ENCODE peak calls at places on chromosomes 7 and 10, in six cellular contexts. M, T, E, W, R and U are unnamed samples.

GRCh38 chr10:48678041-48678440 is 6.6 kb upstream of the WDFY4 start:
- DNase-seq in M (no peak), T (no peak), E (no peak), W (no peak), R (no peak), U (no peak)

GRCh38 chr7:126937196-126937595 is 315.5 kb downstream of the GRM8 start:
- DNase-seq in M (peak; percentile 11), T (no peak), E (peak; percentile 27), W (no peak), R (peak; percentile 0), U (no peak)

GRCh38 chr10:29470355-29470705 is 164.4 kb downstream of the SVIL start:
- DNase-seq in M (no peak), T (no peak), E (no peak), W (no peak), R (peak; percentile 22), U (no peak)

GRCh38 chr7:153005750-153006149 is 246.2 kb downstream of the ACTR3B start:
- DNase-seq in M (no peak), T (no peak), E (no peak), W (no peak), R (no peak), U (no peak)

GRCh38 chr10:79507436-79508167 is 4.7 kb upstream of the EIF5AL1 start:
- DNase-seq in M (no peak), T (no peak), E (no peak), W (no peak), R (no peak), U (no peak)

GRCh38 chr10:60206735-60207134 is 182.9 kb downstream of the ANK3 start:
- DNase-seq in M (peak; percentile 53), T (no peak), E (peak; percentile 17), W (no peak), R (peak; percentile 45), U (no peak)

GRCh38 chr7:78178319-78178718 is 379.7 kb downstream of the PHTF2 start:
- DNase-seq in M (no peak), T (no peak), E (no peak), W (no peak), R (peak; percentile 8), U (no peak)

GRCh38 chr7:129363-130221 is 62.8 kb upstream of the FAM20C start:
- DNase-seq in M (no peak), T (no peak), E (no peak), W (no peak), R (no peak), U (no peak)

GRCh38 chr10:1050145-1050544 is 1.2 kb upstream of the IDI1 start:
- DNase-seq in M (peak; percentile 52), T (no peak), E (no peak), W (peak; percentile 43), R (peak; percentile 57), U (no peak)

GRCh38 chr7:74405191-74405898 is 48.4 kb upstream of the GTF2IRD1 start:
- DNase-seq in M (peak; percentile 29), T (no peak), E (no peak), W (no peak), R (no peak), U (peak; percentile 72)

GRCh38 chr7:36985866-36986402 is 261.6 kb upstream of the AOAH start:
- DNase-seq in M (no peak), T (no peak), E (no peak), W (no peak), R (no peak), U (no peak)

GRCh38 chr10:104777086-104777799 is 136.2 kb downstream of the SORCS3 start:
- DNase-seq in M (no peak), T (no peak), E (no peak), W (no peak), R (no peak), U (no peak)

GRCh38 chr7:42244828-42245227 is 7.8 kb upstream of the GLI3 start:
- DNase-seq in M (peak; percentile 75), T (no peak), E (peak; percentile 71), W (no peak), R (peak; percentile 60), U (no peak)

GRCh38 chr7:41162612-41163011 is 540.3 kb downstream of the INHBA start:
- DNase-seq in M (peak; percentile 19), T (no peak), E (peak; percentile 23), W (no peak), R (peak; percentile 20), U (no peak)

GRCh38 chr10:44990302-44990655 is 10.4 kb upstream of the ZNF22 start:
- DNase-seq in M (no peak), T (no peak), E (no peak), W (no peak), R (no peak), U (no peak)
- TF ChIP-seq CTCF in M (peak; percentile 8), T (no peak), E (peak; percentile 51), W (no peak), R (peak; percentile 53), U (peak; percentile 54)

GRCh38 chr7:19268737-19269136 is 123.5 kb upstream of the FERD3L start:
- DNase-seq in M (peak; percentile 32), T (no peak), E (no peak), W (no peak), R (peak; percentile 76), U (no peak)

DNA sequence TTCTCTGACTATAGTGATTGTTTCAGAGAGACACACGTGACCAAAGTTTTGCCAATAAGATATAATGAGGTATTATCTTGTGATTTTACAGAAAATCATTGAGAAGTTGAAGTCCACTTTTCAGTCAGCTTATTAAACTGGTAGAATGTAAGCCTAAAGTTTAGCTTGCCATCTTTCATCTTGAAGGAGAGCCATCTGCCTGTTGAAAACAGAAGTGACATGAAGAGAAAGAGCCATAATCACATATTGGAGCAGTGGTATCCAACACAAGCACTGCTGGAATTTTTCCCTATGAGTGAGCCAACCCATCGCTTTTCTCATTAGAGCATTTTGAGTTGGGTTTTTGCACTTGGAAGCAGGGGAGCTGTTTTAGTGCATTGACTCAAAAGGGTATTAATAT is 117.6 kb upstream of the FERD3L start:
- DNase-seq in M (no peak), T (no peak), E (no peak), W (no peak), R (peak; percentile 19), U (no peak)
- TF ChIP-seq CTCF in M (peak; percentile 20), T (no peak), E (no peak), W (no peak), R (no peak), U (no peak)

GRCh38 chr7:4361774-4362173 is 320.3 kb upstream of the FOXK1 start:
- DNase-seq in M (no peak), T (no peak), E (no peak), W (no peak), R (no peak), U (no peak)
- TF ChIP-seq CTCF in M (no peak), T (no peak), E (no peak), W (no peak), R (no peak), U (no peak)

DNA sequence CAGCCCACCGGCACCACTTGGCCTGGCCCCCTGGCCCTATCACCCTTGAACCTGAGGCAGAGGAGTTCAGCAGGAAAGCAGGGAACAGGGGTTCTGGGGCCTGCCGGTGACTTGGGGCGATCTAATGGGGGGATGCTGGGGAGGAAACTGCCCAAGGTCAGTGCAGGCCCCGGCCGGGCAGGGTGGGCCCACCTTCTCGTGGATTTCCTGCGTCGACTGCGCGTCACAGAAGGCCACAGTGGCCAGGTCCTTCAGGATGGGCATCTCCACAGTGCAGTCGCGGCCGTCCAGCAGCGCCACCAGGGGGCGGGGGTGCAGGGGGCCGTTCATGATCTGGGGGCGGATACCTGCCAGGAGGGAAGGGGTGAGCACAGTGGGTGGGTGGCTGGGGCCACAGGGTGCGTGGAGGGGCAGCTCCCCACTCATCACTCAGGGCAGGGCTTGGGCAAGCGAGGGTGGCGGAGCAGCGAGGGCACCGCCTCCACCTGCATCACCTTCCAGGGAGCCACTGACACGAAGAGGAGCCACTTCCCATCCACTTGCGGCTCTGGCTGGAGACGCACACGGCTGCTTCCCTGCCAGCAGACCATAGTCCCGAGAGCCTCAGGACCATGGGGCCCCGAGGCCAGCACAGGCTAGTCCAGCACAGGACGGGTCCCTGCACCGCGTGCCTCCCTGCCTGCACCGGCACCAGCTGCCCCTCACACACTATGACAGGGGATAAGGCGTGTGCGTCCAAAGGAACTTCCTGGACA is 61.4 kb downstream of the ZRANB1 start:
- DNase-seq in M (no peak), T (no peak), E (no peak), W (peak; percentile 9), R (no peak), U (no peak)
- TF ChIP-seq CTCF in M (no peak), T (no peak), E (no peak), W (no peak), R (peak; percentile 12), U (no peak)

DNA sequence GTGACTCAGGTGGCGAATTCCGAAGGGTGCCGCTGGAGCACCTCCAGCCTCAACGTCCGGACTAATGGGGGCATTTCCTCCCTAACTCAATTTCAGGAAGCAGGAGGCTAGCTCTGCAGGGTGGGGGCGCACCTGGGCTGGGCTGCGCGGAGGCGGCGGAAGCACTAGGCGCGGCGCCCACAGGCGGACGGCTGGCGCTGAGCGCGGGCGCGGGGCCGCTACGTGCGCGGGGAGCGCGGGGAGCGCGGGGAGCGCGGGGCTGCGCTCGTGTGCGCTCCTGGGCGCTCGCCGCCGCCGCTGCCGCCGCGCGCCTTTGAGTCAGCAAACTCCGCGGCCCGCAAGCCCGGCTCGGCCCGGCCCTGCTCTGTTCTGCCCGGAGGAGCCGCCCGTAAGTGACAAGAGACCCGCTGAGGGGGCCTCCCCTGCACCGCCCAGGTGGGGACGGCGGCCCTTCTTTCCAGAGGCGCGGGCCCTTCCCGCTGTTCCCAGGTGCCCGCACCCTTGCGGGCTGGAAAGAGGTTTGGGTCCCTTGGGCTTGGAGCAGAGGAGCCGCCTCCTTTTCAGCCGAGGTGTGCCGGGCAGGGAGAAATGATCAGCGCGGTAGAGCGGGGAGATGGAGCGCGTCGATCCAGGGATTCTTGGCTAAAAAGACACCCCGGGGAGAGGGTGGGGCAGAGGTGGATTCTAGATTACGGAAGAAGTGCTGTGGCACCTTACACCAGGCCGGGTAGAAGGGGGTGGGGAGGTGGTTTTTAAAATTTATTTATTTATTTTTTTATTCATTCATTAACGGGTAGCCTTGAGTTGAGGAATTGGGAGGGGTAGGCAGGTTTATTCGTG is at the start of gene SNX10:
- DNase-seq in M (peak; percentile 65), T (peak; percentile 62), E (no peak), W (peak; percentile 73), R (peak; percentile 12), U (peak; percentile 24)
- TF ChIP-seq CTCF in M (peak; percentile 17), T (no peak), E (no peak), W (no peak), R (peak; percentile 6), U (peak; percentile 34)